ENCODE peak calls at places on chromosomes 6 and 20, in ten cellular contexts. S, B, I, G, A, H, W, V, K and M are unnamed samples.

GRCh38 chr6:159134701-159135364 is 34.4 kb upstream of the FNDC1 start:
- DNase-seq in S (peak; percentile 69), B (peak; percentile 70), I (no peak), G (peak; percentile 62), A (peak; percentile 53), H (no peak), W (no peak), V (no peak), K (peak; percentile 42), M (peak; percentile 65)

GRCh38 chr6:30847971-30848441 is 36.3 kb upstream of the DDR1 start:
- DNase-seq in S (no peak), B (no peak), I (no peak), G (no peak), A (no peak), H (no peak), W (no peak), V (peak; percentile 76), K (no peak), M (no peak)

GRCh38 chr6:151911401-151911800 is 103.9 kb downstream of the ESR1 start:
- DNase-seq in S (no peak), B (no peak), I (no peak), G (no peak), A (peak; percentile 29), H (no peak), W (no peak), V (no peak), K (no peak), M (peak; percentile 19)

GRCh38 chr6:113970808-113971676 is at the start of gene HDAC2:
- DNase-seq in S (peak; percentile 88), B (peak; percentile 83), I (peak; percentile 90), G (peak; percentile 84), A (peak; percentile 77), H (no peak), W (peak; percentile 95), V (peak; percentile 95), K (peak; percentile 84), M (peak; percentile 76)

GRCh38 chr6:158284340-158285210 is 27.7 kb upstream of the TULP4 start:
- DNase-seq in S (peak; percentile 85), B (peak; percentile 87), I (no peak), G (no peak), A (peak; percentile 62), H (no peak), W (no peak), V (peak; percentile 32), K (peak; percentile 96), M (peak; percentile 84)

GRCh38 chr6:55882731-55883595 is 7.6 kb upstream of the BMP5 start:
- DNase-seq in S (peak; percentile 82), B (peak; percentile 84), I (no peak), G (peak; percentile 94), A (peak; percentile 87), H (no peak), W (no peak), V (no peak), K (peak; percentile 83), M (peak; percentile 94)

GRCh38 chr20:11247059-11247630 is 573.3 kb upstream of the JAG1 start:
- DNase-seq in S (no peak), B (no peak), I (no peak), G (no peak), A (no peak), H (no peak), W (no peak), V (no peak), K (no peak), M (no peak)

GRCh38 chr6:30842754-30843610 is 41.3 kb upstream of the DDR1 start:
- DNase-seq in S (peak; percentile 90), B (peak; percentile 59), I (no peak), G (no peak), A (no peak), H (no peak), W (no peak), V (no peak), K (no peak), M (peak; percentile 36)

DNA sequence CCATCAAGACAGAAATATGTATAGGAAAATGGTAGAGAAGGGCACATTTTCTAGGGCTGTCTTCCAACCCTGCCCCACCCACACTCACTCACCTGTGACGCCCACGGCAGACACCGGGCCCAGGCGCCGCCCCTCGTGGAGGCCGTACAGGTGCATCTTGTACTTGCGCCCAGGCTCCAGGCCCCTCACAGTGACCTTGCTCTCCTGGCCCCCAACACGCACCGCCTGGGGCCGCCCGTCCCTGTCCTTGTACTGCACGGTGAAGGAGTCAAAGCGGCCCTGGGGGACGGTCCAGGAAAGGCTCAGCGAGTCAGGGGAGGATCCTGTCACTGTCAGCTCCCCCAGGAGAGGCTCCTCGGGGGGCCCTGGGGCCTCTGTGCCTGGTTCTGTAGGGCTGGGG is 19.8 kb downstream of the CYP21A2 start:
- DNase-seq in S (no peak), B (no peak), I (no peak), G (no peak), A (no peak), H (no peak), W (no peak), V (no peak), K (no peak), M (no peak)
- H3K4me3 ChIP-seq in S (no peak overlapping the region), B (no peak overlapping the region), I (no peak overlapping the region), G (no peak overlapping the region), A (no peak overlapping the region), H (no peak overlapping the region), W (no peak overlapping the region), V (no peak overlapping the region), K (no peak overlapping the region), M (no peak overlapping the region)

GRCh38 chr6:143328885-143329284 is 121.6 kb downstream of the ADAT2 start:
- DNase-seq in S (no peak), B (peak; percentile 6), I (no peak), G (peak; percentile 19), A (no peak), H (no peak), W (no peak), V (no peak), K (no peak), M (peak; percentile 34)
- TF ChIP-seq CTCF in S (no peak), B (no peak), I (no peak), G (no peak), A (no peak), H (no peak), W (no peak), V (no peak), K (no peak), M (no peak)

GRCh38 chr6:108565893-108566292 is 5.2 kb downstream of the FOXO3 start:
- DNase-seq in S (peak; percentile 81), B (peak; percentile 91), I (no peak), G (peak; percentile 69), A (peak; percentile 98), H (no peak), W (no peak), V (peak; percentile 89), K (peak; percentile 46), M (peak; percentile 92)

GRCh38 chr6:108566406-108566805 is 5.7 kb downstream of the FOXO3 start:
- DNase-seq in S (no peak), B (no peak), I (no peak), G (no peak), A (no peak), H (no peak), W (no peak), V (no peak), K (no peak), M (no peak)

GRCh38 chr6:108564178-108564577 is 3.5 kb downstream of the FOXO3 start:
- DNase-seq in S (peak; percentile 80), B (peak; percentile 79), I (no peak), G (peak; percentile 48), A (peak; percentile 99), H (no peak), W (no peak), V (no peak), K (peak; percentile 95), M (peak; percentile 97)

GRCh38 chr6:108563292-108563691 is 2.6 kb downstream of the FOXO3 start:
- DNase-seq in S (no peak), B (no peak), I (no peak), G (no peak), A (no peak), H (no peak), W (no peak), V (no peak), K (no peak), M (no peak)

GRCh38 chr6:108565091-108565766 is 4.5 kb downstream of the FOXO3 start:
- DNase-seq in S (no peak), B (no peak), I (no peak), G (peak; percentile 33), A (no peak), H (no peak), W (no peak), V (no peak), K (peak; percentile 34), M (no peak)
- H3K4me3 ChIP-seq in S (no peak overlapping the region), B (peak overlapping the region; percentile 96), I (peak overlapping the region; percentile 93), G (no peak overlapping the region), A (peak overlapping the region; percentile 7), H (peak overlapping the region; percentile 77), W (no peak overlapping the region), V (no peak overlapping the region), K (no peak overlapping the region), M (peak overlapping the region; percentile 29)

GRCh38 chr6:37171970-37172812 is 2.2 kb downstream of the PIM1 start:
- DNase-seq in S (peak; percentile 93), B (peak; percentile 94), I (peak; percentile 79), G (peak; percentile 89), A (peak; percentile 97), H (no peak), W (peak; percentile 89), V (peak; percentile 98), K (peak; percentile 96), M (peak; percentile 95)

GRCh38 chr6:37168809-37169457 is 1.0 kb upstream of the PIM1 start:
- DNase-seq in S (no peak), B (no peak), I (no peak), G (no peak), A (no peak), H (no peak), W (no peak), V (no peak), K (no peak), M (no peak)

GRCh38 chr6:37169458-37170272 is at the start of gene PIM1:
- DNase-seq in S (peak; percentile 99), B (peak; percentile 97), I (peak; percentile 100), G (peak; percentile 97), A (peak; percentile 93), H (no peak), W (peak; percentile 100), V (peak; percentile 100), K (peak; percentile 99), M (peak; percentile 94)

GRCh38 chr6:37171141-37171969 is 1.4 kb downstream of the PIM1 start:
- DNase-seq in S (peak; percentile 43), B (peak; percentile 33), I (peak; percentile 57), G (peak; percentile 48), A (peak; percentile 62), H (no peak), W (peak; percentile 78), V (peak; percentile 92), K (peak; percentile 71), M (peak; percentile 63)

DNA sequence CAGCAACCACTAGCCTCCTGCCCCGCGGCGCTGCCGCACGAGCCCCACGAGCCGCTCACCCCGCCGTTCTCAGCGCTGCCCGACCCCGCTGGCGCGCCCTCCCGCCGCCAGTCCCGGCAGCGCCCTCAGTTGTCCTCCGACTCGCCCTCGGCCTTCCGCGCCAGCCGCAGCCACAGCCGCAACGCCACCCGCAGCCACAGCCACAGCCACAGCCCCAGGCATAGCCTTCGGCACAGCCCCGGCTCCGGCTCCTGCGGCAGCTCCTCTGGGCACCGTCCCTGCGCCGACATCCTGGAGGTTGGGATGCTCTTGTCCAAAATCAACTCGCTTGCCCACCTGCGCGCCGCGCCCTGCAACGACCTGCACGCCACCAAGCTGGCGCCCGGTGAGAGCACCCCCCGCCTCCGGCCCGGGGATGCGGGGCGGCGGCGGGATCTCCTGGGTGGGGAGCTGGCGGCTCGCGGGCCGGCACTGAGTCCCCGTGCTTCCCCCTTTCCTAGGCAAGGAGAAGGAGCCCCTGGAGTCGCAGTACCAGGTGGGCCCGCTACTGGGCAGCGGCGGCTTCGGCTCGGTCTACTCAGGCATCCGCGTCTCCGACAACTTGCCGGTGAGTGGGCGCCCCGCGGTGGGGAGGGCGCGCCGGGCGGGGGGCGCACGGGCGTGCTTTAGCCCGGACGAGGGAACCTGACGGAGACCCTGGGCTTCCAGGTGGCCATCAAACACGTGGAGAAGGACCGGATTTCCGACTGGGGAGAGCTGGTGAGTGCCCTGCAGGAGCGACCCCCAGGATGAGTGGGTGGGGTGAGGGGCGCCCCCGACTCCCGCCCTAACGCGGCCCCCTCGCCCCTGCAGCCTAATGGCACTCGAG is 555 bp downstream of the PIM1 start:
- DNase-seq in S (peak; percentile 60), B (peak; percentile 59), I (peak; percentile 53), G (peak; percentile 45), A (no peak), H (no peak), W (peak; percentile 84), V (peak; percentile 93), K (no peak), M (no peak)
- TF ChIP-seq CTCF in S (peak; percentile 17), B (peak; percentile 4), I (no peak), G (peak; percentile 46), A (no peak), H (no peak), W (no peak), V (no peak), K (peak; percentile 28), M (peak; percentile 36)